ENCODE peak calls at places on chromosomes 6 and 20, in five cellular contexts. One of them, this sample, is unnamed.

GRCh38 chr6:90537723-90538407 is 49.0 kb downstream of the MAP3K7 start:
- DNase-seq in stimulated activated naive CD8-positive, alpha-beta T cell treated with anti-CD3 and anti-CD28 coated beads, Interleukin-15, Interleukin-2, amounts not matched to agents 100 U/mL and 50 U/mL, for 24 hours: no peak
- DNase-seq in naive thymus-derived CD4-positive, alpha-beta T cell: no peak
- DNase-seq in substantia nigra: no peak
- DNase-seq in fibroblast of gingiva: no peak
- DNase-seq in this sample: no peak

GRCh38 chr6:52399511-52400315 is 20.4 kb upstream of the EFHC1 start:
- DNase-seq in stimulated activated naive CD8-positive, alpha-beta T cell treated with anti-CD3 and anti-CD28 coated beads, Interleukin-15, Interleukin-2, amounts not matched to agents 100 U/mL and 50 U/mL, for 24 hours: peak
- DNase-seq in naive thymus-derived CD4-positive, alpha-beta T cell: peak
- DNase-seq in substantia nigra: peak
- DNase-seq in fibroblast of gingiva: peak
- DNase-seq in this sample: peak

GRCh38 chr6:107600936-107601335 is 111.0 kb downstream of the SOBP start:
- DNase-seq in stimulated activated naive CD8-positive, alpha-beta T cell treated with anti-CD3 and anti-CD28 coated beads, Interleukin-15, Interleukin-2, amounts not matched to agents 100 U/mL and 50 U/mL, for 24 hours: no peak
- DNase-seq in naive thymus-derived CD4-positive, alpha-beta T cell: no peak
- DNase-seq in substantia nigra: no peak
- DNase-seq in fibroblast of gingiva: no peak
- DNase-seq in this sample: no peak

GRCh38 chr6:85449388-85449817 is 480 bp upstream of the NT5E start:
- DNase-seq in stimulated activated naive CD8-positive, alpha-beta T cell treated with anti-CD3 and anti-CD28 coated beads, Interleukin-15, Interleukin-2, amounts not matched to agents 100 U/mL and 50 U/mL, for 24 hours: peak
- DNase-seq in naive thymus-derived CD4-positive, alpha-beta T cell: peak
- DNase-seq in substantia nigra: no peak
- DNase-seq in fibroblast of gingiva: peak
- DNase-seq in this sample: no peak

GRCh38 chr6:135358251-135358821 is 139.2 kb downstream of the AHI1 start:
- DNase-seq in stimulated activated naive CD8-positive, alpha-beta T cell treated with anti-CD3 and anti-CD28 coated beads, Interleukin-15, Interleukin-2, amounts not matched to agents 100 U/mL and 50 U/mL, for 24 hours: no peak
- DNase-seq in naive thymus-derived CD4-positive, alpha-beta T cell: no peak
- DNase-seq in substantia nigra: no peak
- DNase-seq in fibroblast of gingiva: peak
- DNase-seq in this sample: no peak

GRCh38 chr6:69026243-69026642 is 391.2 kb downstream of the ADGRB3 start:
- DNase-seq in stimulated activated naive CD8-positive, alpha-beta T cell treated with anti-CD3 and anti-CD28 coated beads, Interleukin-15, Interleukin-2, amounts not matched to agents 100 U/mL and 50 U/mL, for 24 hours: no peak
- DNase-seq in naive thymus-derived CD4-positive, alpha-beta T cell: no peak
- DNase-seq in substantia nigra: no peak
- DNase-seq in fibroblast of gingiva: no peak
- DNase-seq in this sample: no peak

GRCh38 chr6:119308048-119308570 is 41.5 kb downstream of the MAN1A1 start:
- DNase-seq in stimulated activated naive CD8-positive, alpha-beta T cell treated with anti-CD3 and anti-CD28 coated beads, Interleukin-15, Interleukin-2, amounts not matched to agents 100 U/mL and 50 U/mL, for 24 hours: no peak
- DNase-seq in naive thymus-derived CD4-positive, alpha-beta T cell: no peak
- DNase-seq in substantia nigra: no peak
- DNase-seq in fibroblast of gingiva: peak
- DNase-seq in this sample: no peak

GRCh38 chr6:119184008-119184665 is 105.7 kb upstream of the FAM184A start:
- DNase-seq in stimulated activated naive CD8-positive, alpha-beta T cell treated with anti-CD3 and anti-CD28 coated beads, Interleukin-15, Interleukin-2, amounts not matched to agents 100 U/mL and 50 U/mL, for 24 hours: no peak
- DNase-seq in naive thymus-derived CD4-positive, alpha-beta T cell: no peak
- DNase-seq in substantia nigra: no peak
- DNase-seq in fibroblast of gingiva: no peak
- DNase-seq in this sample: no peak

GRCh38 chr6:42403415-42403814 is 48.3 kb downstream of the TRERF1 start:
- DNase-seq in stimulated activated naive CD8-positive, alpha-beta T cell treated with anti-CD3 and anti-CD28 coated beads, Interleukin-15, Interleukin-2, amounts not matched to agents 100 U/mL and 50 U/mL, for 24 hours: no peak
- DNase-seq in naive thymus-derived CD4-positive, alpha-beta T cell: no peak
- DNase-seq in substantia nigra: no peak
- DNase-seq in fibroblast of gingiva: no peak
- DNase-seq in this sample: no peak

GRCh38 chr6:3419624-3420272 is 37.1 kb downstream of the SLC22A23 start:
- DNase-seq in stimulated activated naive CD8-positive, alpha-beta T cell treated with anti-CD3 and anti-CD28 coated beads, Interleukin-15, Interleukin-2, amounts not matched to agents 100 U/mL and 50 U/mL, for 24 hours: no peak
- DNase-seq in naive thymus-derived CD4-positive, alpha-beta T cell: no peak
- DNase-seq in substantia nigra: no peak
- DNase-seq in fibroblast of gingiva: peak
- DNase-seq in this sample: no peak

GRCh38 chr6:12865782-12866181 is 149.2 kb downstream of the PHACTR1 start:
- DNase-seq in stimulated activated naive CD8-positive, alpha-beta T cell treated with anti-CD3 and anti-CD28 coated beads, Interleukin-15, Interleukin-2, amounts not matched to agents 100 U/mL and 50 U/mL, for 24 hours: no peak
- DNase-seq in naive thymus-derived CD4-positive, alpha-beta T cell: no peak
- DNase-seq in substantia nigra: no peak
- DNase-seq in fibroblast of gingiva: no peak
- DNase-seq in this sample: no peak

GRCh38 chr20:63835031-63835858 is 4.2 kb upstream of the ZBTB46 start:
- DNase-seq in stimulated activated naive CD8-positive, alpha-beta T cell treated with anti-CD3 and anti-CD28 coated beads, Interleukin-15, Interleukin-2, amounts not matched to agents 100 U/mL and 50 U/mL, for 24 hours: no peak
- DNase-seq in naive thymus-derived CD4-positive, alpha-beta T cell: no peak
- DNase-seq in substantia nigra: peak
- DNase-seq in fibroblast of gingiva: peak
- DNase-seq in this sample: peak

GRCh38 chr20:38685853-38686473 is 38.3 kb upstream of the SLC32A1 start:
- DNase-seq in stimulated activated naive CD8-positive, alpha-beta T cell treated with anti-CD3 and anti-CD28 coated beads, Interleukin-15, Interleukin-2, amounts not matched to agents 100 U/mL and 50 U/mL, for 24 hours: peak
- DNase-seq in naive thymus-derived CD4-positive, alpha-beta T cell: peak
- DNase-seq in substantia nigra: peak
- DNase-seq in fibroblast of gingiva: peak
- DNase-seq in this sample: no peak

GRCh38 chr6:169669889-169670288 is 31.9 kb downstream of the WDR27 start:
- DNase-seq in stimulated activated naive CD8-positive, alpha-beta T cell treated with anti-CD3 and anti-CD28 coated beads, Interleukin-15, Interleukin-2, amounts not matched to agents 100 U/mL and 50 U/mL, for 24 hours: no peak
- DNase-seq in naive thymus-derived CD4-positive, alpha-beta T cell: no peak
- DNase-seq in substantia nigra: no peak
- DNase-seq in fibroblast of gingiva: no peak
- DNase-seq in this sample: no peak

GRCh38 chr20:26208296-26209091 is 511.8 kb upstream of the ZNF337 start:
- DNase-seq in stimulated activated naive CD8-positive, alpha-beta T cell treated with anti-CD3 and anti-CD28 coated beads, Interleukin-15, Interleukin-2, amounts not matched to agents 100 U/mL and 50 U/mL, for 24 hours: peak
- DNase-seq in naive thymus-derived CD4-positive, alpha-beta T cell: peak
- DNase-seq in substantia nigra: no peak
- DNase-seq in fibroblast of gingiva: no peak
- DNase-seq in this sample: no peak

GRCh38 chr20:400121-400450 is 8.0 kb upstream of the RBCK1 start:
- DNase-seq in stimulated activated naive CD8-positive, alpha-beta T cell treated with anti-CD3 and anti-CD28 coated beads, Interleukin-15, Interleukin-2, amounts not matched to agents 100 U/mL and 50 U/mL, for 24 hours: no peak
- DNase-seq in naive thymus-derived CD4-positive, alpha-beta T cell: no peak
- DNase-seq in substantia nigra: no peak
- DNase-seq in fibroblast of gingiva: no peak
- DNase-seq in this sample: no peak

GRCh38 chr6:131894735-131895424 is 56.3 kb downstream of the CCN2 start:
- DNase-seq in stimulated activated naive CD8-positive, alpha-beta T cell treated with anti-CD3 and anti-CD28 coated beads, Interleukin-15, Interleukin-2, amounts not matched to agents 100 U/mL and 50 U/mL, for 24 hours: no peak
- DNase-seq in naive thymus-derived CD4-positive, alpha-beta T cell: no peak
- DNase-seq in substantia nigra: no peak
- DNase-seq in fibroblast of gingiva: no peak
- DNase-seq in this sample: no peak

GRCh38 chr20:48051810-48052491 is 266.7 kb upstream of the SULF2 start:
- DNase-seq in stimulated activated naive CD8-positive, alpha-beta T cell treated with anti-CD3 and anti-CD28 coated beads, Interleukin-15, Interleukin-2, amounts not matched to agents 100 U/mL and 50 U/mL, for 24 hours: no peak
- DNase-seq in naive thymus-derived CD4-positive, alpha-beta T cell: no peak
- DNase-seq in substantia nigra: no peak
- DNase-seq in fibroblast of gingiva: peak
- DNase-seq in this sample: no peak

GRCh38 chr6:85672623-85673022 is 29.9 kb upstream of the SYNCRIP start:
- DNase-seq in stimulated activated naive CD8-positive, alpha-beta T cell treated with anti-CD3 and anti-CD28 coated beads, Interleukin-15, Interleukin-2, amounts not matched to agents 100 U/mL and 50 U/mL, for 24 hours: peak
- DNase-seq in naive thymus-derived CD4-positive, alpha-beta T cell: no peak
- DNase-seq in substantia nigra: no peak
- DNase-seq in fibroblast of gingiva: no peak
- DNase-seq in this sample: no peak

GRCh38 chr6:3259491-3259958 is 778 bp downstream of the PSMG4 start:
- DNase-seq in stimulated activated naive CD8-positive, alpha-beta T cell treated with anti-CD3 and anti-CD28 coated beads, Interleukin-15, Interleukin-2, amounts not matched to agents 100 U/mL and 50 U/mL, for 24 hours: peak
- DNase-seq in naive thymus-derived CD4-positive, alpha-beta T cell: peak
- DNase-seq in substantia nigra: no peak
- DNase-seq in fibroblast of gingiva: peak
- DNase-seq in this sample: peak

GRCh38 chr6:53441035-53441493 is 92.3 kb upstream of the ELOVL5 start:
- DNase-seq in stimulated activated naive CD8-positive, alpha-beta T cell treated with anti-CD3 and anti-CD28 coated beads, Interleukin-15, Interleukin-2, amounts not matched to agents 100 U/mL and 50 U/mL, for 24 hours: no peak
- DNase-seq in naive thymus-derived CD4-positive, alpha-beta T cell: no peak
- DNase-seq in substantia nigra: no peak
- DNase-seq in fibroblast of gingiva: no peak
- DNase-seq in this sample: no peak

GRCh38 chr6:2225422-2226392 is 19.7 kb downstream of the GMDS start:
- DNase-seq in stimulated activated naive CD8-positive, alpha-beta T cell treated with anti-CD3 and anti-CD28 coated beads, Interleukin-15, Interleukin-2, amounts not matched to agents 100 U/mL and 50 U/mL, for 24 hours: no peak
- DNase-seq in naive thymus-derived CD4-positive, alpha-beta T cell: no peak
- DNase-seq in substantia nigra: no peak
- DNase-seq in fibroblast of gingiva: peak
- DNase-seq in this sample: no peak

GRCh38 chr6:3337521-3338350 is 79.0 kb downstream of the PSMG4 start:
- DNase-seq in stimulated activated naive CD8-positive, alpha-beta T cell treated with anti-CD3 and anti-CD28 coated beads, Interleukin-15, Interleukin-2, amounts not matched to agents 100 U/mL and 50 U/mL, for 24 hours: no peak
- DNase-seq in naive thymus-derived CD4-positive, alpha-beta T cell: no peak
- DNase-seq in substantia nigra: no peak
- DNase-seq in fibroblast of gingiva: no peak
- DNase-seq in this sample: no peak

GRCh38 chr6:105879902-105880547 is 206.1 kb upstream of the PRDM1 start:
- DNase-seq in stimulated activated naive CD8-positive, alpha-beta T cell treated with anti-CD3 and anti-CD28 coated beads, Interleukin-15, Interleukin-2, amounts not matched to agents 100 U/mL and 50 U/mL, for 24 hours: peak
- DNase-seq in naive thymus-derived CD4-positive, alpha-beta T cell: peak
- DNase-seq in substantia nigra: peak
- DNase-seq in fibroblast of gingiva: no peak
- DNase-seq in this sample: no peak

GRCh38 chr6:137813308-137813707 is 53.8 kb upstream of the TNFAIP3 start:
- DNase-seq in stimulated activated naive CD8-positive, alpha-beta T cell treated with anti-CD3 and anti-CD28 coated beads, Interleukin-15, Interleukin-2, amounts not matched to agents 100 U/mL and 50 U/mL, for 24 hours: no peak
- DNase-seq in naive thymus-derived CD4-positive, alpha-beta T cell: no peak
- DNase-seq in substantia nigra: no peak
- DNase-seq in fibroblast of gingiva: no peak
- DNase-seq in this sample: no peak

This sample was measured in hippocampal formation.